ENCODE peak calls at places on chromosomes 13 and 19, in seven cellular contexts. P is EH, S is WTC11, E is tibial nerve, F is neuronal stem cell, X is DMS53, O is activated T-cell treated with anti-CD3 and anti-CD28 coated beads for 1 hour. G is an unnamed sample.

GRCh38 chr13:39283062-39283461 is 244.8 kb downstream of the NHLRC3 start:
- DNase-seq in X (peak; percentile 69), P (no peak), F (no peak), S (no peak), E (no peak), O (no peak), G (no peak)

GRCh38 chr19:19405919-19406877 is 723 bp downstream of the GATAD2A start:
- DNase-seq in X (peak; percentile 37), P (peak; percentile 54), E (no peak), S (peak; percentile 70), F (peak; percentile 69), O (no peak), G (peak; percentile 52)

GRCh38 chr19:47183579-47183978 is 47.4 kb downstream of the BBC3 start:
- DNase-seq in O (no peak), E (no peak), F (no peak), S (no peak), P (no peak), X (no peak), G (no peak)

GRCh38 chr13:76570485-76570884 is 315.7 kb downstream of the KCTD12 start:
- DNase-seq in O (no peak), E (no peak), P (no peak), X (no peak), S (no peak), F (no peak), G (no peak)

GRCh38 chr19:45767881-45768643 is 990 bp downstream of the SIX5 start:
- DNase-seq in P (peak; percentile 64), S (peak; percentile 69), O (no peak), X (peak; percentile 88), E (no peak), F (peak; percentile 69), G (peak; percentile 81)

GRCh38 chr19:7159105-7159933 is 89.8 kb downstream of the ZNF557 start:
- DNase-seq in S (no peak), X (peak; percentile 25), F (no peak), P (peak; percentile 61), O (no peak), E (no peak), G (no peak)

GRCh38 chr13:72122661-72123060 is 255.7 kb upstream of the DACH1 start:
- DNase-seq in S (no peak), E (no peak), O (no peak), P (no peak), F (no peak), X (no peak), G (no peak)

GRCh38 chr19:29476528-29476927 is 49.3 kb upstream of the VSTM2B start:
- DNase-seq in O (no peak), P (no peak), S (no peak), X (no peak), F (no peak), E (no peak), G (no peak)

GRCh38 chr13:107842562-107843180 is 372.7 kb downstream of the LIG4 start:
- DNase-seq in P (no peak), S (no peak), E (no peak), F (no peak), X (no peak), O (no peak), G (peak; percentile 66)

GRCh38 chr19:46812898-46813569 is 24.6 kb upstream of the SLC1A5 start:
- DNase-seq in O (no peak), S (peak; percentile 21), X (no peak), E (no peak), F (no peak), P (peak; percentile 21), G (no peak)

GRCh38 chr19:55062735-55063491 is at the start of gene RDH13:
- DNase-seq in S (peak; percentile 99), E (peak; percentile 95), P (peak; percentile 95), O (peak; percentile 99), X (peak; percentile 98), F (peak; percentile 92), G (peak; percentile 97)

GRCh38 chr13:43356566-43356965 is 333.2 kb downstream of the DNAJC15 start:
- DNase-seq in X (no peak), S (no peak), O (no peak), F (no peak), P (no peak), E (no peak), G (peak; percentile 34)

GRCh38 chr19:2084993-2085720 is 11.0 kb downstream of the MOB3A start:
- DNase-seq in X (no peak), F (no peak), S (no peak), E (no peak), O (peak; percentile 87), P (peak; percentile 81), G (peak; percentile 38)

GRCh38 chr19:53908106-53908932 is 759 bp upstream of the CACNG7 start:
- DNase-seq in S (peak; percentile 94), O (peak; percentile 21), P (peak; percentile 50), X (no peak), E (no peak), F (peak; percentile 77), G (peak; percentile 47)

GRCh38 chr19:47107201-47107952 is 6.2 kb downstream of the ZC3H4 start:
- DNase-seq in S (no peak), X (peak; percentile 94), F (no peak), E (no peak), P (peak; percentile 54), O (no peak), G (peak; percentile 36)

GRCh38 chr13:57634829-57635165 is 3.3 kb downstream of the PCDH17 start:
- DNase-seq in F (no peak), O (no peak), P (no peak), E (no peak), S (peak; percentile 30), X (no peak), G (no peak)

GRCh38 chr13:107545946-107546502 is 669.3 kb downstream of the LIG4 start:
- DNase-seq in P (no peak), E (no peak), S (no peak), F (no peak), O (no peak), X (no peak), G (no peak)

GRCh38 chr19:4297901-4298771 is 4.1 kb downstream of the TMIGD2 start:
- DNase-seq in S (peak; percentile 29), O (no peak), F (no peak), E (no peak), X (no peak), P (no peak), G (no peak)

GRCh38 chr13:42041017-42041683 is 7.3 kb upstream of the DGKH start:
- DNase-seq in E (no peak), S (peak; percentile 55), P (peak; percentile 57), F (peak; percentile 45), X (peak; percentile 77), O (peak; percentile 11), G (peak; percentile 57)

GRCh38 chr19:2869618-2870017 is 2.5 kb downstream of the ZNF556 start:
- DNase-seq in S (no peak), P (peak; percentile 10), F (no peak), E (no peak), X (no peak), O (no peak), G (no peak)